ENCODE peak calls at places on chromosomes 16 and 17, in four cellular contexts. One of them, this sample, is unnamed.
A peak's percentile ranks its signal among the peaks of the same experiment; 100 is the strongest.

GRCh38 chr16:77599793-77600415 is 122.4 kb upstream of the NUDT7 start:
- DNase-seq in AG04450: no peak
- DNase-seq in upper lobe of left lung: no peak
- DNase-seq in keratinocyte: no peak
- DNase-seq in this sample: no peak

GRCh38 chr17:49880291-49881053 is 32.6 kb upstream of the TAC4 start:
- DNase-seq in keratinocyte: no peak
- DNase-seq in AG04450: peak; percentile 13
- DNase-seq in upper lobe of left lung: peak; percentile 96
- DNase-seq in this sample: peak; percentile 65

GRCh38 chr17:67531291-67531690 is 154.2 kb downstream of the PITPNC1 start:
- DNase-seq in keratinocyte: no peak
- DNase-seq in AG04450: no peak
- DNase-seq in upper lobe of left lung: no peak
- DNase-seq in this sample: no peak

GRCh38 chr16:88019847-88020512 is 68.7 kb downstream of the BANP start:
- DNase-seq in upper lobe of left lung: peak; percentile 30
- DNase-seq in keratinocyte: no peak
- DNase-seq in AG04450: no peak
- DNase-seq in this sample: no peak

GRCh38 chr16:19127205-19127604 is 13.4 kb downstream of the ITPRIPL2 start:
- DNase-seq in keratinocyte: no peak
- DNase-seq in AG04450: no peak
- DNase-seq in upper lobe of left lung: no peak
- DNase-seq in this sample: no peak

GRCh38 chr16:82653550-82654511 is 27.1 kb downstream of the CDH13 start:
- DNase-seq in AG04450: peak; percentile 82
- DNase-seq in keratinocyte: no peak
- DNase-seq in upper lobe of left lung: no peak
- DNase-seq in this sample: peak; percentile 14

GRCh38 chr17:35496470-35497290 is 40.8 kb downstream of the SLFN12L start:
- DNase-seq in keratinocyte: no peak
- DNase-seq in upper lobe of left lung: peak; percentile 18
- DNase-seq in AG04450: no peak
- DNase-seq in this sample: no peak

GRCh38 chr16:19810817-19811731 is 73.6 kb downstream of the GPRC5B start:
- DNase-seq in AG04450: peak; percentile 77
- DNase-seq in upper lobe of left lung: no peak
- DNase-seq in keratinocyte: peak; percentile 55
- DNase-seq in this sample: no peak

GRCh38 chr16:51151435-51151950 is 423 bp upstream of the SALL1 start:
- DNase-seq in keratinocyte: no peak
- DNase-seq in upper lobe of left lung: peak; percentile 73
- DNase-seq in AG04450: no peak
- DNase-seq in this sample: no peak

GRCh38 chr16:67665598-67665997 is 952 bp downstream of the ENKD1 start:
- DNase-seq in upper lobe of left lung: no peak
- DNase-seq in keratinocyte: no peak
- DNase-seq in AG04450: no peak
- DNase-seq in this sample: no peak
- H3K27ac ChIP-seq in upper lobe of left lung: peak overlapping the region; percentile 85
- H3K27ac ChIP-seq in keratinocyte: no peak overlapping the region
- H3K27ac ChIP-seq in AG04450: no peak overlapping the region
- H3K27ac ChIP-seq in this sample: no peak overlapping the region

GRCh38 chr16:67613808-67614207 is 31.1 kb upstream of the CARMIL2 start:
- DNase-seq in keratinocyte: no peak
- DNase-seq in upper lobe of left lung: no peak
- DNase-seq in AG04450: no peak
- DNase-seq in this sample: no peak
- TF ChIP-seq CTCF in keratinocyte: peak; percentile 7
- TF ChIP-seq CTCF in upper lobe of left lung: no peak
- TF ChIP-seq CTCF in AG04450: no peak
- TF ChIP-seq CTCF in this sample: no peak

DNA sequence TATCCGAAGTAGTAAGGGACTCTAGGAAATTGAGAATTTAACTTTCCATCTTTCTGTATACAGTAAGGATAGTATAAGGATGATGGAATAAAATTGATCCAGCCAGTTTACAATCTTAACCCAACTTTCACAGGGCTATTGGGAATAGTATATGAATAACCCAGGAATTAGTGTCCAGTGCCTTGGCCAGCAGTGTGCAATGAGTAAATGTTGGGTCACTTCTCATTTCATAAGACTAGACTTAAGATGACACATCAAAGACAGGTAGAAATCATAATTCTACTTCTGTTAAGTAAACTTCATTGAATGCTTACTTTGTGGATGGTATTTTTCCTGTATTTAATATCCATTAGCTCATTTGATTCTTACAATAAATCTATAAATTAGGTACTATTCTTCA is 949.6 kb upstream of the GOT2 start:
- DNase-seq in keratinocyte: no peak
- DNase-seq in upper lobe of left lung: no peak
- DNase-seq in AG04450: no peak
- DNase-seq in this sample: no peak
- H3K27ac ChIP-seq in keratinocyte: no peak overlapping the region
- H3K27ac ChIP-seq in upper lobe of left lung: no peak overlapping the region
- H3K27ac ChIP-seq in AG04450: no peak overlapping the region
- H3K27ac ChIP-seq in this sample: no peak overlapping the region

GRCh38 chr16:11972128-11972527 is 4.4 kb upstream of the SNX29 start:
- DNase-seq in AG04450: no peak
- DNase-seq in keratinocyte: no peak
- DNase-seq in upper lobe of left lung: no peak
- DNase-seq in this sample: no peak
- TF ChIP-seq CTCF in AG04450: peak; percentile 43
- TF ChIP-seq CTCF in keratinocyte: no peak
- TF ChIP-seq CTCF in upper lobe of left lung: no peak
- TF ChIP-seq CTCF in this sample: no peak

GRCh38 chr16:14063618-14064581 is 7.2 kb upstream of the MRTFB start:
- DNase-seq in keratinocyte: no peak
- DNase-seq in upper lobe of left lung: no peak
- DNase-seq in AG04450: no peak
- DNase-seq in this sample: no peak

GRCh38 chr16:14057878-14058382 is 13.2 kb upstream of the MRTFB start:
- DNase-seq in AG04450: no peak
- DNase-seq in upper lobe of left lung: no peak
- DNase-seq in keratinocyte: no peak
- DNase-seq in this sample: no peak

GRCh38 chr16:14061732-14062259 is 9.3 kb upstream of the MRTFB start:
- DNase-seq in AG04450: no peak
- DNase-seq in upper lobe of left lung: no peak
- DNase-seq in keratinocyte: no peak
- DNase-seq in this sample: no peak

GRCh38 chr16:14056970-14057369 is 14.1 kb upstream of the MRTFB start:
- DNase-seq in AG04450: no peak
- DNase-seq in upper lobe of left lung: no peak
- DNase-seq in keratinocyte: no peak
- DNase-seq in this sample: no peak

GRCh38 chr16:14062261-14062660 is 8.9 kb upstream of the MRTFB start:
- DNase-seq in keratinocyte: no peak
- DNase-seq in AG04450: no peak
- DNase-seq in upper lobe of left lung: no peak
- DNase-seq in this sample: no peak
- H3K27ac ChIP-seq in keratinocyte: no peak overlapping the region
- H3K27ac ChIP-seq in AG04450: no peak overlapping the region
- H3K27ac ChIP-seq in upper lobe of left lung: no peak overlapping the region
- H3K27ac ChIP-seq in this sample: no peak overlapping the region

GRCh38 chr17:64689106-64689505 is 27.0 kb upstream of the SMURF2 start:
- DNase-seq in AG04450: no peak
- DNase-seq in keratinocyte: no peak
- DNase-seq in upper lobe of left lung: no peak
- DNase-seq in this sample: no peak
- TF ChIP-seq CTCF in AG04450: no peak
- TF ChIP-seq CTCF in keratinocyte: no peak
- TF ChIP-seq CTCF in upper lobe of left lung: no peak
- TF ChIP-seq CTCF in this sample: no peak

GRCh38 chr16:23131036-23131435 is 18.2 kb downstream of the USP31 start:
- DNase-seq in keratinocyte: no peak
- DNase-seq in AG04450: no peak
- DNase-seq in upper lobe of left lung: no peak
- DNase-seq in this sample: no peak

GRCh38 chr16:23131841-23132576 is 17.2 kb downstream of the USP31 start:
- DNase-seq in AG04450: no peak
- DNase-seq in keratinocyte: no peak
- DNase-seq in upper lobe of left lung: no peak
- DNase-seq in this sample: no peak

GRCh38 chr16:23134274-23134673 is 15.0 kb downstream of the USP31 start:
- DNase-seq in keratinocyte: no peak
- DNase-seq in AG04450: no peak
- DNase-seq in upper lobe of left lung: no peak
- DNase-seq in this sample: no peak

GRCh38 chr16:23131436-23131835 is 17.8 kb downstream of the USP31 start:
- DNase-seq in AG04450: no peak
- DNase-seq in upper lobe of left lung: no peak
- DNase-seq in keratinocyte: no peak
- DNase-seq in this sample: no peak

GRCh38 chr16:23132921-23133532 is 16.2 kb downstream of the USP31 start:
- DNase-seq in upper lobe of left lung: no peak
- DNase-seq in keratinocyte: no peak
- DNase-seq in AG04450: no peak
- DNase-seq in this sample: no peak
- H3K27ac ChIP-seq in upper lobe of left lung: peak overlapping the region; percentile 45
- H3K27ac ChIP-seq in keratinocyte: peak overlapping the region; percentile 66
- H3K27ac ChIP-seq in AG04450: no peak overlapping the region
- H3K27ac ChIP-seq in this sample: no peak overlapping the region